ENCODE peak calls at places on chromosomes 16 and 17, in seven cellular contexts. One of them, this sample, is unnamed.

GRCh38 chr17:72560303-72561247 is 439.8 kb downstream of the SOX9 start:
- DNase-seq in HCEC 1CT: peak
- DNase-seq in right atrium auricular region: no peak
- DNase-seq in stimulated activated CD4-positive, alpha-beta T cell treated with anti-CD3 and anti-CD28 coated beads, Interleukin-2, amount 100 ng/mL, for 24 hours: peak
- DNase-seq in NCI-H1092 treated with DMSO at 0.1 percent for 48 hours: peak
- DNase-seq in Daoy: peak
- DNase-seq in ACHN: peak
- DNase-seq in this sample: peak

GRCh38 chr17:44637066-44637465 is 19.2 kb upstream of the MEIOC start:
- DNase-seq in HCEC 1CT: no peak
- DNase-seq in right atrium auricular region: no peak
- DNase-seq in stimulated activated CD4-positive, alpha-beta T cell treated with anti-CD3 and anti-CD28 coated beads, Interleukin-2, amount 100 ng/mL, for 24 hours: no peak
- DNase-seq in NCI-H1092 treated with DMSO at 0.1 percent for 48 hours: no peak
- DNase-seq in Daoy: no peak
- DNase-seq in ACHN: no peak
- DNase-seq in this sample: no peak

GRCh38 chr17:49520386-49521087 is 25.4 kb downstream of the NGFR start:
- DNase-seq in HCEC 1CT: no peak
- DNase-seq in right atrium auricular region: no peak
- DNase-seq in stimulated activated CD4-positive, alpha-beta T cell treated with anti-CD3 and anti-CD28 coated beads, Interleukin-2, amount 100 ng/mL, for 24 hours: no peak
- DNase-seq in NCI-H1092 treated with DMSO at 0.1 percent for 48 hours: no peak
- DNase-seq in Daoy: no peak
- DNase-seq in ACHN: no peak
- DNase-seq in this sample: no peak

GRCh38 chr16:72371307-72372081 is 199.5 kb upstream of the PMFBP1 start:
- DNase-seq in HCEC 1CT: peak
- DNase-seq in right atrium auricular region: no peak
- DNase-seq in stimulated activated CD4-positive, alpha-beta T cell treated with anti-CD3 and anti-CD28 coated beads, Interleukin-2, amount 100 ng/mL, for 24 hours: peak
- DNase-seq in NCI-H1092 treated with DMSO at 0.1 percent for 48 hours: no peak
- DNase-seq in Daoy: peak
- DNase-seq in ACHN: peak
- DNase-seq in this sample: peak

GRCh38 chr17:75773808-75774470 is 8.9 kb upstream of the GALK1 start:
- DNase-seq in HCEC 1CT: no peak
- DNase-seq in right atrium auricular region: no peak
- DNase-seq in stimulated activated CD4-positive, alpha-beta T cell treated with anti-CD3 and anti-CD28 coated beads, Interleukin-2, amount 100 ng/mL, for 24 hours: no peak
- DNase-seq in NCI-H1092 treated with DMSO at 0.1 percent for 48 hours: no peak
- DNase-seq in Daoy: peak
- DNase-seq in ACHN: no peak
- DNase-seq in this sample: no peak

GRCh38 chr17:83173180-83173996 is 94.0 kb downstream of the METRNL start:
- DNase-seq in HCEC 1CT: no peak
- DNase-seq in right atrium auricular region: peak
- DNase-seq in stimulated activated CD4-positive, alpha-beta T cell treated with anti-CD3 and anti-CD28 coated beads, Interleukin-2, amount 100 ng/mL, for 24 hours: no peak
- DNase-seq in NCI-H1092 treated with DMSO at 0.1 percent for 48 hours: no peak
- DNase-seq in Daoy: peak
- DNase-seq in ACHN: no peak
- DNase-seq in this sample: no peak

GRCh38 chr16:82031116-82032084 is 3.7 kb upstream of the HSD17B2 start:
- DNase-seq in HCEC 1CT: peak
- DNase-seq in right atrium auricular region: no peak
- DNase-seq in stimulated activated CD4-positive, alpha-beta T cell treated with anti-CD3 and anti-CD28 coated beads, Interleukin-2, amount 100 ng/mL, for 24 hours: no peak
- DNase-seq in NCI-H1092 treated with DMSO at 0.1 percent for 48 hours: peak
- DNase-seq in Daoy: peak
- DNase-seq in ACHN: peak
- DNase-seq in this sample: no peak

GRCh38 chr16:71360378-71360777 is 1.9 kb downstream of the CALB2 start:
- DNase-seq in HCEC 1CT: peak
- DNase-seq in right atrium auricular region: no peak
- DNase-seq in stimulated activated CD4-positive, alpha-beta T cell treated with anti-CD3 and anti-CD28 coated beads, Interleukin-2, amount 100 ng/mL, for 24 hours: no peak
- DNase-seq in NCI-H1092 treated with DMSO at 0.1 percent for 48 hours: no peak
- DNase-seq in Daoy: peak
- DNase-seq in ACHN: peak
- DNase-seq in this sample: no peak

GRCh38 chr17:17876959-17877547 is 40.3 kb upstream of the SREBF1 start:
- DNase-seq in HCEC 1CT: no peak
- DNase-seq in right atrium auricular region: peak
- DNase-seq in stimulated activated CD4-positive, alpha-beta T cell treated with anti-CD3 and anti-CD28 coated beads, Interleukin-2, amount 100 ng/mL, for 24 hours: no peak
- DNase-seq in NCI-H1092 treated with DMSO at 0.1 percent for 48 hours: no peak
- DNase-seq in Daoy: no peak
- DNase-seq in ACHN: no peak
- DNase-seq in this sample: no peak

GRCh38 chr17:82948081-82948511 is 108.3 kb upstream of the ZNF750 start:
- DNase-seq in HCEC 1CT: no peak
- DNase-seq in right atrium auricular region: no peak
- DNase-seq in stimulated activated CD4-positive, alpha-beta T cell treated with anti-CD3 and anti-CD28 coated beads, Interleukin-2, amount 100 ng/mL, for 24 hours: no peak
- DNase-seq in NCI-H1092 treated with DMSO at 0.1 percent for 48 hours: no peak
- DNase-seq in Daoy: no peak
- DNase-seq in ACHN: no peak
- DNase-seq in this sample: no peak

GRCh38 chr17:8941980-8942617 is 23.4 kb downstream of the PIK3R5 start:
- DNase-seq in HCEC 1CT: no peak
- DNase-seq in right atrium auricular region: no peak
- DNase-seq in stimulated activated CD4-positive, alpha-beta T cell treated with anti-CD3 and anti-CD28 coated beads, Interleukin-2, amount 100 ng/mL, for 24 hours: no peak
- DNase-seq in NCI-H1092 treated with DMSO at 0.1 percent for 48 hours: no peak
- DNase-seq in Daoy: no peak
- DNase-seq in ACHN: no peak
- DNase-seq in this sample: no peak

GRCh38 chr17:73227944-73228343 is 33.7 kb downstream of the CPSF4L start:
- DNase-seq in HCEC 1CT: no peak
- DNase-seq in right atrium auricular region: no peak
- DNase-seq in stimulated activated CD4-positive, alpha-beta T cell treated with anti-CD3 and anti-CD28 coated beads, Interleukin-2, amount 100 ng/mL, for 24 hours: no peak
- DNase-seq in NCI-H1092 treated with DMSO at 0.1 percent for 48 hours: no peak
- DNase-seq in Daoy: no peak
- DNase-seq in ACHN: no peak
- DNase-seq in this sample: no peak

GRCh38 chr16:69273009-69273408 is 38.1 kb upstream of the VPS4A start:
- DNase-seq in HCEC 1CT: peak
- DNase-seq in right atrium auricular region: no peak
- DNase-seq in stimulated activated CD4-positive, alpha-beta T cell treated with anti-CD3 and anti-CD28 coated beads, Interleukin-2, amount 100 ng/mL, for 24 hours: no peak
- DNase-seq in NCI-H1092 treated with DMSO at 0.1 percent for 48 hours: no peak
- DNase-seq in Daoy: no peak
- DNase-seq in ACHN: no peak
- DNase-seq in this sample: no peak

GRCh38 chr16:13316008-13316407 is 414.6 kb downstream of the SHISA9 start:
- DNase-seq in HCEC 1CT: no peak
- DNase-seq in right atrium auricular region: no peak
- DNase-seq in stimulated activated CD4-positive, alpha-beta T cell treated with anti-CD3 and anti-CD28 coated beads, Interleukin-2, amount 100 ng/mL, for 24 hours: no peak
- DNase-seq in NCI-H1092 treated with DMSO at 0.1 percent for 48 hours: no peak
- DNase-seq in Daoy: peak
- DNase-seq in ACHN: peak
- DNase-seq in this sample: no peak

GRCh38 chr16:12757546-12757945 is 46.1 kb downstream of the CPPED1 start:
- DNase-seq in HCEC 1CT: no peak
- DNase-seq in right atrium auricular region: no peak
- DNase-seq in stimulated activated CD4-positive, alpha-beta T cell treated with anti-CD3 and anti-CD28 coated beads, Interleukin-2, amount 100 ng/mL, for 24 hours: no peak
- DNase-seq in NCI-H1092 treated with DMSO at 0.1 percent for 48 hours: no peak
- DNase-seq in Daoy: no peak
- DNase-seq in ACHN: no peak
- DNase-seq in this sample: peak

GRCh38 chr16:17026600-17027242 is 444.0 kb downstream of the XYLT1 start:
- DNase-seq in HCEC 1CT: no peak
- DNase-seq in right atrium auricular region: no peak
- DNase-seq in stimulated activated CD4-positive, alpha-beta T cell treated with anti-CD3 and anti-CD28 coated beads, Interleukin-2, amount 100 ng/mL, for 24 hours: peak
- DNase-seq in NCI-H1092 treated with DMSO at 0.1 percent for 48 hours: no peak
- DNase-seq in Daoy: no peak
- DNase-seq in ACHN: no peak
- DNase-seq in this sample: no peak

GRCh38 chr17:29115906-29116651 is 64.1 kb downstream of the MYO18A start:
- DNase-seq in HCEC 1CT: peak
- DNase-seq in right atrium auricular region: no peak
- DNase-seq in stimulated activated CD4-positive, alpha-beta T cell treated with anti-CD3 and anti-CD28 coated beads, Interleukin-2, amount 100 ng/mL, for 24 hours: peak
- DNase-seq in NCI-H1092 treated with DMSO at 0.1 percent for 48 hours: peak
- DNase-seq in Daoy: peak
- DNase-seq in ACHN: peak
- DNase-seq in this sample: peak

GRCh38 chr16:83552193-83552592 is 255.6 kb upstream of the HSBP1 start:
- DNase-seq in HCEC 1CT: peak
- DNase-seq in right atrium auricular region: no peak
- DNase-seq in stimulated activated CD4-positive, alpha-beta T cell treated with anti-CD3 and anti-CD28 coated beads, Interleukin-2, amount 100 ng/mL, for 24 hours: no peak
- DNase-seq in NCI-H1092 treated with DMSO at 0.1 percent for 48 hours: no peak
- DNase-seq in Daoy: peak
- DNase-seq in ACHN: peak
- DNase-seq in this sample: no peak

GRCh38 chr17:57881143-57881542 is 31.3 kb upstream of the MRPS23 start:
- DNase-seq in HCEC 1CT: no peak
- DNase-seq in right atrium auricular region: no peak
- DNase-seq in stimulated activated CD4-positive, alpha-beta T cell treated with anti-CD3 and anti-CD28 coated beads, Interleukin-2, amount 100 ng/mL, for 24 hours: no peak
- DNase-seq in NCI-H1092 treated with DMSO at 0.1 percent for 48 hours: no peak
- DNase-seq in Daoy: no peak
- DNase-seq in ACHN: no peak
- DNase-seq in this sample: no peak

GRCh38 chr17:77451894-77452852 is 311.4 kb downstream of the SEC14L1 start:
- DNase-seq in HCEC 1CT: peak
- DNase-seq in right atrium auricular region: peak
- DNase-seq in stimulated activated CD4-positive, alpha-beta T cell treated with anti-CD3 and anti-CD28 coated beads, Interleukin-2, amount 100 ng/mL, for 24 hours: peak
- DNase-seq in NCI-H1092 treated with DMSO at 0.1 percent for 48 hours: peak
- DNase-seq in Daoy: peak
- DNase-seq in ACHN: no peak
- DNase-seq in this sample: peak

GRCh38 chr16:16857603-16858283 is 478.8 kb downstream of the NPIPA7 start:
- DNase-seq in HCEC 1CT: no peak
- DNase-seq in right atrium auricular region: no peak
- DNase-seq in stimulated activated CD4-positive, alpha-beta T cell treated with anti-CD3 and anti-CD28 coated beads, Interleukin-2, amount 100 ng/mL, for 24 hours: no peak
- DNase-seq in NCI-H1092 treated with DMSO at 0.1 percent for 48 hours: peak
- DNase-seq in Daoy: peak
- DNase-seq in ACHN: no peak
- DNase-seq in this sample: no peak

GRCh38 chr17:45374501-45374900 is 57.7 kb upstream of the MAP3K14 start:
- DNase-seq in HCEC 1CT: no peak
- DNase-seq in right atrium auricular region: no peak
- DNase-seq in stimulated activated CD4-positive, alpha-beta T cell treated with anti-CD3 and anti-CD28 coated beads, Interleukin-2, amount 100 ng/mL, for 24 hours: no peak
- DNase-seq in NCI-H1092 treated with DMSO at 0.1 percent for 48 hours: no peak
- DNase-seq in Daoy: peak
- DNase-seq in ACHN: no peak
- DNase-seq in this sample: no peak

GRCh38 chr16:85234310-85235235 is 122.3 kb upstream of the CIBAR2 start:
- DNase-seq in HCEC 1CT: peak
- DNase-seq in right atrium auricular region: peak
- DNase-seq in stimulated activated CD4-positive, alpha-beta T cell treated with anti-CD3 and anti-CD28 coated beads, Interleukin-2, amount 100 ng/mL, for 24 hours: no peak
- DNase-seq in NCI-H1092 treated with DMSO at 0.1 percent for 48 hours: no peak
- DNase-seq in Daoy: peak
- DNase-seq in ACHN: peak
- DNase-seq in this sample: peak

GRCh38 chr17:42429726-42430464 is 6.8 kb upstream of the CAVIN1 start:
- DNase-seq in HCEC 1CT: no peak
- DNase-seq in right atrium auricular region: no peak
- DNase-seq in stimulated activated CD4-positive, alpha-beta T cell treated with anti-CD3 and anti-CD28 coated beads, Interleukin-2, amount 100 ng/mL, for 24 hours: no peak
- DNase-seq in NCI-H1092 treated with DMSO at 0.1 percent for 48 hours: no peak
- DNase-seq in Daoy: no peak
- DNase-seq in ACHN: no peak
- DNase-seq in this sample: no peak

GRCh38 chr17:58165981-58166380 is 801 bp upstream of the OR4D2 start:
- DNase-seq in HCEC 1CT: no peak
- DNase-seq in right atrium auricular region: no peak
- DNase-seq in stimulated activated CD4-positive, alpha-beta T cell treated with anti-CD3 and anti-CD28 coated beads, Interleukin-2, amount 100 ng/mL, for 24 hours: no peak
- DNase-seq in NCI-H1092 treated with DMSO at 0.1 percent for 48 hours: no peak
- DNase-seq in Daoy: no peak
- DNase-seq in ACHN: peak
- DNase-seq in this sample: no peak

GRCh38 chr17:32253117-32253611 is 12.5 kb upstream of the RHBDL3 start:
- DNase-seq in HCEC 1CT: peak
- DNase-seq in right atrium auricular region: peak
- DNase-seq in stimulated activated CD4-positive, alpha-beta T cell treated with anti-CD3 and anti-CD28 coated beads, Interleukin-2, amount 100 ng/mL, for 24 hours: peak
- DNase-seq in NCI-H1092 treated with DMSO at 0.1 percent for 48 hours: peak
- DNase-seq in Daoy: peak
- DNase-seq in ACHN: peak
- DNase-seq in this sample: peak

GRCh38 chr16:70251651-70252354 is at the start of gene EXOSC6:
- DNase-seq in HCEC 1CT: peak
- DNase-seq in right atrium auricular region: peak
- DNase-seq in stimulated activated CD4-positive, alpha-beta T cell treated with anti-CD3 and anti-CD28 coated beads, Interleukin-2, amount 100 ng/mL, for 24 hours: peak
- DNase-seq in NCI-H1092 treated with DMSO at 0.1 percent for 48 hours: peak
- DNase-seq in Daoy: peak
- DNase-seq in ACHN: peak
- DNase-seq in this sample: peak

GRCh38 chr16:3641801-3642396 is 12.6 kb upstream of the DNASE1 start:
- DNase-seq in HCEC 1CT: no peak
- DNase-seq in right atrium auricular region: no peak
- DNase-seq in stimulated activated CD4-positive, alpha-beta T cell treated with anti-CD3 and anti-CD28 coated beads, Interleukin-2, amount 100 ng/mL, for 24 hours: no peak
- DNase-seq in NCI-H1092 treated with DMSO at 0.1 percent for 48 hours: no peak
- DNase-seq in Daoy: no peak
- DNase-seq in ACHN: no peak
- DNase-seq in this sample: no peak

GRCh38 chr16:1113489-1113888 is 17.4 kb upstream of the C1QTNF8 start:
- DNase-seq in HCEC 1CT: no peak
- DNase-seq in right atrium auricular region: no peak
- DNase-seq in stimulated activated CD4-positive, alpha-beta T cell treated with anti-CD3 and anti-CD28 coated beads, Interleukin-2, amount 100 ng/mL, for 24 hours: no peak
- DNase-seq in NCI-H1092 treated with DMSO at 0.1 percent for 48 hours: no peak
- DNase-seq in Daoy: no peak
- DNase-seq in ACHN: no peak
- DNase-seq in this sample: no peak

GRCh38 chr16:12361016-12361415 is 384.5 kb downstream of the SNX29 start:
- DNase-seq in HCEC 1CT: no peak
- DNase-seq in right atrium auricular region: no peak
- DNase-seq in stimulated activated CD4-positive, alpha-beta T cell treated with anti-CD3 and anti-CD28 coated beads, Interleukin-2, amount 100 ng/mL, for 24 hours: no peak
- DNase-seq in NCI-H1092 treated with DMSO at 0.1 percent for 48 hours: no peak
- DNase-seq in Daoy: no peak
- DNase-seq in ACHN: no peak
- DNase-seq in this sample: no peak

GRCh38 chr16:842061-842476 is 41.5 kb upstream of the GNG13 start:
- DNase-seq in HCEC 1CT: no peak
- DNase-seq in right atrium auricular region: no peak
- DNase-seq in stimulated activated CD4-positive, alpha-beta T cell treated with anti-CD3 and anti-CD28 coated beads, Interleukin-2, amount 100 ng/mL, for 24 hours: no peak
- DNase-seq in NCI-H1092 treated with DMSO at 0.1 percent for 48 hours: no peak
- DNase-seq in Daoy: peak
- DNase-seq in ACHN: no peak
- DNase-seq in this sample: peak

GRCh38 chr16:85765273-85765672 is 14.4 kb upstream of the C16orf74 start:
- DNase-seq in HCEC 1CT: no peak
- DNase-seq in right atrium auricular region: no peak
- DNase-seq in stimulated activated CD4-positive, alpha-beta T cell treated with anti-CD3 and anti-CD28 coated beads, Interleukin-2, amount 100 ng/mL, for 24 hours: no peak
- DNase-seq in NCI-H1092 treated with DMSO at 0.1 percent for 48 hours: no peak
- DNase-seq in Daoy: no peak
- DNase-seq in ACHN: no peak
- DNase-seq in this sample: no peak

GRCh38 chr16:89199241-89200123 is 855 bp downstream of the SLC22A31 start:
- DNase-seq in HCEC 1CT: no peak
- DNase-seq in right atrium auricular region: no peak
- DNase-seq in stimulated activated CD4-positive, alpha-beta T cell treated with anti-CD3 and anti-CD28 coated beads, Interleukin-2, amount 100 ng/mL, for 24 hours: no peak
- DNase-seq in NCI-H1092 treated with DMSO at 0.1 percent for 48 hours: no peak
- DNase-seq in Daoy: no peak
- DNase-seq in ACHN: no peak
- DNase-seq in this sample: no peak

GRCh38 chr16:87056083-87056482 is 261.1 kb downstream of the C16orf95 start:
- DNase-seq in HCEC 1CT: peak
- DNase-seq in right atrium auricular region: no peak
- DNase-seq in stimulated activated CD4-positive, alpha-beta T cell treated with anti-CD3 and anti-CD28 coated beads, Interleukin-2, amount 100 ng/mL, for 24 hours: no peak
- DNase-seq in NCI-H1092 treated with DMSO at 0.1 percent for 48 hours: no peak
- DNase-seq in Daoy: peak
- DNase-seq in ACHN: peak
- DNase-seq in this sample: no peak

GRCh38 chr16:27349276-27349675 is 35.5 kb downstream of the IL4R start:
- DNase-seq in HCEC 1CT: no peak
- DNase-seq in right atrium auricular region: no peak
- DNase-seq in stimulated activated CD4-positive, alpha-beta T cell treated with anti-CD3 and anti-CD28 coated beads, Interleukin-2, amount 100 ng/mL, for 24 hours: no peak
- DNase-seq in NCI-H1092 treated with DMSO at 0.1 percent for 48 hours: no peak
- DNase-seq in Daoy: no peak
- DNase-seq in ACHN: no peak
- DNase-seq in this sample: no peak

GRCh38 chr17:2178798-2179505 is 124.0 kb downstream of the HIC1 start:
- DNase-seq in HCEC 1CT: no peak
- DNase-seq in right atrium auricular region: no peak
- DNase-seq in stimulated activated CD4-positive, alpha-beta T cell treated with anti-CD3 and anti-CD28 coated beads, Interleukin-2, amount 100 ng/mL, for 24 hours: no peak
- DNase-seq in NCI-H1092 treated with DMSO at 0.1 percent for 48 hours: no peak
- DNase-seq in Daoy: no peak
- DNase-seq in ACHN: no peak
- DNase-seq in this sample: no peak

GRCh38 chr17:71530227-71530626 is 590.6 kb upstream of the SOX9 start:
- DNase-seq in HCEC 1CT: no peak
- DNase-seq in right atrium auricular region: no peak
- DNase-seq in stimulated activated CD4-positive, alpha-beta T cell treated with anti-CD3 and anti-CD28 coated beads, Interleukin-2, amount 100 ng/mL, for 24 hours: no peak
- DNase-seq in NCI-H1092 treated with DMSO at 0.1 percent for 48 hours: no peak
- DNase-seq in Daoy: no peak
- DNase-seq in ACHN: no peak
- DNase-seq in this sample: no peak

GRCh38 chr16:82655315-82655714 is 28.5 kb downstream of the CDH13 start:
- DNase-seq in HCEC 1CT: peak
- DNase-seq in right atrium auricular region: no peak
- DNase-seq in stimulated activated CD4-positive, alpha-beta T cell treated with anti-CD3 and anti-CD28 coated beads, Interleukin-2, amount 100 ng/mL, for 24 hours: peak
- DNase-seq in NCI-H1092 treated with DMSO at 0.1 percent for 48 hours: no peak
- DNase-seq in Daoy: peak
- DNase-seq in ACHN: peak
- DNase-seq in this sample: no peak